ENCODE peak calls at places on chromosomes 16 and 17, in six cellular contexts. One of them, this sample, is unnamed.
A peak's percentile ranks its signal among the peaks of the same experiment; 100 is the strongest.

GRCh38 chr17:31541559-31541958 is 150.1 kb downstream of the RAB11FIP4 start:
- DNase-seq in A549: no peak
- DNase-seq in GM12878: no peak
- DNase-seq in GM12892: no peak
- DNase-seq in NB4: peak; percentile 52
- DNase-seq in ovary: no peak
- DNase-seq in this sample: peak; percentile 17

GRCh38 chr17:82696259-82696658 is 2.2 kb downstream of the RAB40B start:
- DNase-seq in A549: no peak
- DNase-seq in GM12878: no peak
- DNase-seq in GM12892: no peak
- DNase-seq in NB4: no peak
- DNase-seq in ovary: no peak
- DNase-seq in this sample: no peak

GRCh38 chr17:1639549-1639948 is 6.0 kb downstream of the SCARF1 start:
- DNase-seq in A549: no peak
- DNase-seq in GM12878: no peak
- DNase-seq in GM12892: no peak
- DNase-seq in NB4: no peak
- DNase-seq in ovary: no peak
- DNase-seq in this sample: no peak

GRCh38 chr17:30780343-30780742 is 44.1 kb downstream of the CRLF3 start:
- DNase-seq in A549: no peak
- DNase-seq in GM12878: peak; percentile 47
- DNase-seq in GM12892: no peak
- DNase-seq in NB4: no peak
- DNase-seq in ovary: no peak
- DNase-seq in this sample: no peak

GRCh38 chr17:38460716-38461650 is 32.7 kb downstream of the ARHGAP23 start:
- DNase-seq in A549: no peak
- DNase-seq in GM12878: no peak
- DNase-seq in GM12892: no peak
- DNase-seq in NB4: no peak
- DNase-seq in ovary: no peak
- DNase-seq in this sample: peak; percentile 91

GRCh38 chr16:66103245-66103644 is 263.2 kb upstream of the CDH5 start:
- DNase-seq in A549: no peak
- DNase-seq in GM12878: no peak
- DNase-seq in GM12892: no peak
- DNase-seq in NB4: no peak
- DNase-seq in ovary: no peak
- DNase-seq in this sample: no peak

GRCh38 chr17:46179375-46179999 is 13.7 kb downstream of the KANSL1 start:
- DNase-seq in A549: no peak
- DNase-seq in GM12878: peak; percentile 73
- DNase-seq in GM12892: no peak
- DNase-seq in NB4: peak; percentile 95
- DNase-seq in ovary: no peak
- DNase-seq in this sample: no peak

GRCh38 chr17:37315601-37316000 is 60.2 kb upstream of the C17orf78 start:
- DNase-seq in A549: no peak
- DNase-seq in GM12878: no peak
- DNase-seq in GM12892: no peak
- DNase-seq in NB4: no peak
- DNase-seq in ovary: no peak
- DNase-seq in this sample: no peak

GRCh38 chr17:82648761-82649474 is 674 bp upstream of the WDR45B start:
- DNase-seq in A549: no peak
- DNase-seq in GM12878: no peak
- DNase-seq in GM12892: peak; percentile 54
- DNase-seq in NB4: peak; percentile 48
- DNase-seq in ovary: peak; percentile 85
- DNase-seq in this sample: peak; percentile 72

GRCh38 chr16:83113811-83114210 is 487.0 kb downstream of the CDH13 start:
- DNase-seq in A549: no peak
- DNase-seq in GM12878: no peak
- DNase-seq in GM12892: no peak
- DNase-seq in NB4: no peak
- DNase-seq in ovary: no peak
- DNase-seq in this sample: no peak

GRCh38 chr17:40540448-40540847 is 24.8 kb downstream of the CCR7 start:
- DNase-seq in A549: no peak
- DNase-seq in GM12878: no peak
- DNase-seq in GM12892: no peak
- DNase-seq in NB4: no peak
- DNase-seq in ovary: peak; percentile 36
- DNase-seq in this sample: no peak

GRCh38 chr17:4625181-4625601 is 16.3 kb downstream of the ALOX15 start:
- DNase-seq in A549: no peak
- DNase-seq in GM12878: no peak
- DNase-seq in GM12892: no peak
- DNase-seq in NB4: no peak
- DNase-seq in ovary: no peak
- DNase-seq in this sample: no peak

GRCh38 chr16:85521737-85522042 is 91.4 kb upstream of the GSE1 start:
- DNase-seq in A549: no peak
- DNase-seq in GM12878: no peak
- DNase-seq in GM12892: no peak
- DNase-seq in NB4: no peak
- DNase-seq in ovary: no peak
- DNase-seq in this sample: no peak

GRCh38 chr16:76459111-76459510 is 181.9 kb downstream of the CNTNAP4 start:
- DNase-seq in A549: no peak
- DNase-seq in GM12878: no peak
- DNase-seq in GM12892: no peak
- DNase-seq in NB4: no peak
- DNase-seq in ovary: no peak
- DNase-seq in this sample: no peak

GRCh38 chr17:35006961-35007360 is 26.6 kb downstream of the LIG3 start:
- DNase-seq in A549: no peak
- DNase-seq in GM12878: no peak
- DNase-seq in GM12892: no peak
- DNase-seq in NB4: no peak
- DNase-seq in ovary: no peak
- DNase-seq in this sample: no peak

GRCh38 chr17:4588391-4588790 is 4.1 kb downstream of the SMTNL2 start:
- DNase-seq in A549: no peak
- DNase-seq in GM12878: no peak
- DNase-seq in GM12892: no peak
- DNase-seq in NB4: no peak
- DNase-seq in ovary: no peak
- DNase-seq in this sample: no peak

GRCh38 chr17:61144876-61145564 is 254.6 kb upstream of the TBX2 start:
- DNase-seq in A549: no peak
- DNase-seq in GM12878: no peak
- DNase-seq in GM12892: no peak
- DNase-seq in NB4: no peak
- DNase-seq in ovary: no peak
- DNase-seq in this sample: peak; percentile 87

GRCh38 chr16:77117687-77118086 is 73.3 kb upstream of the MON1B start:
- DNase-seq in A549: no peak
- DNase-seq in GM12878: no peak
- DNase-seq in GM12892: no peak
- DNase-seq in NB4: no peak
- DNase-seq in ovary: no peak
- DNase-seq in this sample: no peak

GRCh38 chr17:43832976-43833829 is at the start of gene MPP3:
- DNase-seq in A549: peak; percentile 94
- DNase-seq in GM12878: no peak
- DNase-seq in GM12892: no peak
- DNase-seq in NB4: peak; percentile 46
- DNase-seq in ovary: peak; percentile 74
- DNase-seq in this sample: peak; percentile 64

GRCh38 chr17:44354582-44355309 is 8.9 kb downstream of the FAM171A2 start:
- DNase-seq in A549: no peak
- DNase-seq in GM12878: no peak
- DNase-seq in GM12892: no peak
- DNase-seq in NB4: peak; percentile 76
- DNase-seq in ovary: peak; percentile 81
- DNase-seq in this sample: peak; percentile 71

GRCh38 chr17:33674685-33675084 is 381.6 kb upstream of the ASIC2 start:
- DNase-seq in A549: peak; percentile 61
- DNase-seq in GM12878: peak; percentile 19
- DNase-seq in GM12892: peak; percentile 29
- DNase-seq in NB4: peak; percentile 65
- DNase-seq in ovary: peak; percentile 65
- DNase-seq in this sample: peak; percentile 62

GRCh38 chr16:23132921-23133532 is 16.2 kb downstream of the USP31 start:
- DNase-seq in A549: no peak
- DNase-seq in GM12878: no peak
- DNase-seq in GM12892: no peak
- DNase-seq in NB4: no peak
- DNase-seq in ovary: no peak
- DNase-seq in this sample: no peak

GRCh38 chr17:57900991-57901743 is 51.3 kb upstream of the MRPS23 start:
- DNase-seq in A549: no peak
- DNase-seq in GM12878: no peak
- DNase-seq in GM12892: no peak
- DNase-seq in NB4: no peak
- DNase-seq in ovary: no peak
- DNase-seq in this sample: no peak

GRCh38 chr17:57899391-57899790 is 49.5 kb upstream of the MRPS23 start:
- DNase-seq in A549: no peak
- DNase-seq in GM12878: no peak
- DNase-seq in GM12892: no peak
- DNase-seq in NB4: peak; percentile 43
- DNase-seq in ovary: no peak
- DNase-seq in this sample: no peak

GRCh38 chr17:57898487-57899311 is 48.9 kb upstream of the MRPS23 start:
- DNase-seq in A549: no peak
- DNase-seq in GM12878: no peak
- DNase-seq in GM12892: no peak
- DNase-seq in NB4: peak; percentile 27
- DNase-seq in ovary: peak; percentile 71
- DNase-seq in this sample: no peak

GRCh38 chr17:57902117-57902799 is 52.4 kb upstream of the MRPS23 start:
- DNase-seq in A549: no peak
- DNase-seq in GM12878: peak; percentile 88
- DNase-seq in GM12892: no peak
- DNase-seq in NB4: no peak
- DNase-seq in ovary: no peak
- DNase-seq in this sample: no peak

GRCh38 chr17:57899822-57900221 is 50.0 kb upstream of the MRPS23 start:
- DNase-seq in A549: no peak
- DNase-seq in GM12878: no peak
- DNase-seq in GM12892: no peak
- DNase-seq in NB4: peak; percentile 74
- DNase-seq in ovary: no peak
- DNase-seq in this sample: no peak
- TF ChIP-seq POLR2A in A549: no peak
- TF ChIP-seq POLR2A in GM12878: no peak
- TF ChIP-seq POLR2A in GM12892: no peak
- TF ChIP-seq POLR2A in NB4: no peak
- TF ChIP-seq POLR2A in ovary: no peak
- TF ChIP-seq POLR2A in this sample: no peak

DNA sequence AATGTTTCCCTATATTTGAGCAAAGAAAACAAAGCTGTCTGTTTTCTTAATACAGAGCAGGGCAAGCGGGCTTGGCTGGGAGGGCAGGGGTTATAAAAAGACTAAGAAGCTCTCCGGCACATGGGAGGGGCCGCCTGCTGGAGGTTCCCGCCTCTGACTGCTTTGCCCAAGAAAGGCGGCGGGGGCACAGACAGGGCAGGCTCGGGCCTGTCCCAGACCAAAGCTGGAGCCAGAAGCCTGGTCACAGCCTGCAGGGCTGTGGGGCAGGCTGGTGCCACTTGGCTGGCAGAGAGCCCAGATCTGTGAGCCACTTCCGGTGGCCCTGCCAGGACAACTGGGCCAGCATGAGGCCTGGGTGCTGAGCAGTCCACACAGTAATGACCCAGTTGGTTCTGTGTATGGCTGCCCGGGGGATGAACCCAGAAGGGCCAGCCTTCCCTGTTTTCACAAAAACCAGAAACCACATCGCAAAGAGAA is 89.4 kb downstream of the LITAF start:
- DNase-seq in A549: peak; percentile 88
- DNase-seq in GM12878: peak; percentile 37
- DNase-seq in GM12892: no peak
- DNase-seq in NB4: peak; percentile 49
- DNase-seq in ovary: peak; percentile 82
- DNase-seq in this sample: no peak
- TF ChIP-seq POLR2A in A549: peak; percentile 13
- TF ChIP-seq POLR2A in GM12878: no peak
- TF ChIP-seq POLR2A in GM12892: no peak
- TF ChIP-seq POLR2A in NB4: no peak
- TF ChIP-seq POLR2A in ovary: no peak
- TF ChIP-seq POLR2A in this sample: no peak

DNA sequence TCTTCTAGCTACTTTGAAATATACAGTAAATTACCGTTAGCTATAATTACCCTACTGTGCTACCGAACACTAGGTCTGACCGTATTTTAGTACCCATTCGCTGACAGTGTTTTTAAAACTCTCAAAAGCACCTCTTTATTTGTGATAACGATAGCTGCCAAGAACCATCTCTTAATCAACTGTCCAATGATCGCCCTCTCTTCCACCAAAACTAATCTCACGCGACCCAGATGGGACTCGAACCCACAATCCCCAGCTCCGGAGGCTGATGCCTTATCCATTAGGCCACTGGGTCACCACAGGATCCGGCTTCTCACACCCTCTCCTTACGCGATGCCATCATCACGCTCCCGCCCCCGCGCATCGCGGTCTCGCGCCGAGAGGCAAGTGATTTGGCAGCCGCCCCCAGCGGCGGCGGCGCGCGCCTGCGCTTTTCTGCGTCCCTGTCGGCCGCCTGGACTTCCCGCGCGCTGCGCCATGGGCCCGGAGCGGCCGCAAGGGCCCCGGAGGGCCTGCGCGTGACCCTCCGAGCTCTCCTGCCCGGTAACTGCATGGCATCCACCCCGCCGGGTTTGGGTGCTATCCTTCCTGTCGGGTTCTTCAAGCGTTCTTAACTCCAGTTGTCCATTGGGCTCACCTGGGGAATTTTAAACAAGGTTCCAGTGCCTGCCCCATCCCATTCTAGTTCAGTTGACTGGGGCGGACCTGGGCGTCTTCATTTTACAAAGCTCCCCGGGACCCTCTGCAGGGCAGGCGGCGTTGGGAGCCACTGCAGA is 15.7 kb upstream of the KPNA2 start:
- DNase-seq in A549: peak; percentile 97
- DNase-seq in GM12878: peak; percentile 97
- DNase-seq in GM12892: peak; percentile 95
- DNase-seq in NB4: peak; percentile 96
- DNase-seq in ovary: peak; percentile 98
- DNase-seq in this sample: peak; percentile 99
- TF ChIP-seq POLR2A in A549: peak; percentile 95
- TF ChIP-seq POLR2A in GM12878: peak; percentile 87
- TF ChIP-seq POLR2A in GM12892: peak; percentile 78
- TF ChIP-seq POLR2A in NB4: peak; percentile 90
- TF ChIP-seq POLR2A in ovary: peak; percentile 14
- TF ChIP-seq POLR2A in this sample: peak; percentile 93

DNA sequence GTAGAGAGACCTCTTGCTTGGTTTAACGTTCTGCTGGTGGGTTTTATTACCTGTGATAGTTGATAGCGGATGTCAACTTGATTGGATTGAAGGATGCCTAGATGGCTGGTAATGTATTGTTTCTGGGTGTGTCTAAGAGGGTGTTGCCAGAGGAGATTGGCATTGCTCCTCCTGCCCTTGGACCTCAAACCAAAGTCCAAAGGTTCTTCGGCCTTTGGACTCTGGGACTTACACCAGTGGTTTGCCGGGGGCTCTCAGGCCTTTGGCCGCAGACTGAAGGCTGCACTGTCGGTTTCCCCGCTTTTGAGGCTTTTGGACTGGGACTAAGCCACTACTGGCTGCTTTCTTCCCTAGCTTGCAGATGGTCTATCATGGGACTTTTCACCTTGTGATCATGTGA is 17.5 kb upstream of the TNRC6C start:
- DNase-seq in A549: no peak
- DNase-seq in GM12878: no peak
- DNase-seq in GM12892: no peak
- DNase-seq in NB4: no peak
- DNase-seq in ovary: no peak
- DNase-seq in this sample: no peak
- TF ChIP-seq POLR2A in A549: no peak
- TF ChIP-seq POLR2A in GM12878: no peak
- TF ChIP-seq POLR2A in GM12892: no peak
- TF ChIP-seq POLR2A in NB4: no peak
- TF ChIP-seq POLR2A in ovary: no peak
- TF ChIP-seq POLR2A in this sample: no peak

This sample was measured in erythroblast.